ENCODE peak calls at places on chromosomes 12 and 14, in six cellular contexts. Y is Caco-2, E is upper lobe of right lung, A is neural progenitor cell, R is K562, K is mammary epithelial cell. I is an unnamed sample.
A peak's percentile ranks its signal among the peaks of the same experiment; 100 is the strongest.

GRCh38 chr12:2668816-2669215 is 126.0 kb upstream of the FKBP4 start:
- DNase-seq in Y (peak; percentile 32), E (peak; percentile 29), K (no peak), A (no peak), R (no peak), I (no peak)

GRCh38 chr14:63614964-63615363 is 26.7 kb downstream of the WDR89 start:
- DNase-seq in A (no peak), E (no peak), Y (no peak), K (no peak), R (no peak), I (peak; percentile 86)

GRCh38 chr12:106894774-106895173 is 60.9 kb upstream of the TMEM263 start:
- DNase-seq in E (no peak), Y (no peak), R (no peak), K (no peak), A (no peak), I (no peak)

GRCh38 chr12:88242161-88242925 is 100.2 kb downstream of the TMTC3 start:
- DNase-seq in A (no peak), Y (no peak), R (no peak), E (no peak), K (peak; percentile 95), I (peak; percentile 100)

GRCh38 chr14:78029471-78030372 is 140.5 kb upstream of the NRXN3 start:
- DNase-seq in Y (no peak), K (no peak), R (peak; percentile 16), A (peak; percentile 76), E (no peak), I (no peak)

GRCh38 chr12:79388006-79388405 is 302.8 kb downstream of the PAWR start:
- DNase-seq in Y (no peak), R (no peak), E (no peak), K (no peak), A (no peak), I (no peak)

GRCh38 chr14:99517046-99517642 is 35.9 kb downstream of the CCNK start:
- DNase-seq in A (no peak), Y (peak; percentile 37), E (no peak), K (no peak), R (no peak), I (no peak)

GRCh38 chr14:104138098-104138890 is at the start of gene KIF26A:
- DNase-seq in K (no peak), Y (peak; percentile 65), R (peak; percentile 32), E (peak; percentile 69), A (peak; percentile 90), I (no peak)

GRCh38 chr14:96205059-96205993 is 687 bp downstream of the BDKRB2 start:
- DNase-seq in R (no peak), Y (no peak), E (no peak), A (no peak), K (peak; percentile 81), I (no peak)

GRCh38 chr14:76576047-76576741 is 185.1 kb upstream of the VASH1 start:
- DNase-seq in A (no peak), Y (no peak), K (no peak), E (no peak), R (no peak), I (peak; percentile 7)

GRCh38 chr14:77100961-77101360 is 2.9 kb downstream of the CIPC start:
- DNase-seq in R (no peak), E (no peak), Y (no peak), K (no peak), A (no peak), I (peak; percentile 21)

GRCh38 chr14:75452900-75453816 is 25.3 kb downstream of the JDP2 start:
- DNase-seq in Y (peak; percentile 94), A (peak; percentile 90), K (peak; percentile 83), E (peak; percentile 77), R (no peak), I (peak; percentile 90)

GRCh38 chr12:6703631-6704030 is 3.0 kb upstream of the PIANP start:
- DNase-seq in R (peak; percentile 21), A (peak; percentile 66), E (no peak), Y (peak; percentile 77), K (no peak), I (no peak)

GRCh38 chr12:50309950-50310349 is 26.6 kb upstream of the LIMA1 start:
- DNase-seq in Y (no peak), K (no peak), E (no peak), R (no peak), A (no peak), I (no peak)

GRCh38 chr12:88578821-88579518 is 1.3 kb downstream of the KITLG start:
- DNase-seq in Y (peak; percentile 47), K (peak; percentile 52), E (no peak), R (no peak), A (peak; percentile 64), I (peak; percentile 41)

GRCh38 chr12:132043216-132043615 is 93.5 kb downstream of the EP400 start:
- DNase-seq in E (peak; percentile 2), A (no peak), Y (no peak), K (peak; percentile 27), R (no peak), I (no peak)

GRCh38 chr12:3251691-3252090 is 174.5 kb downstream of the TSPAN9 start:
- DNase-seq in E (no peak), K (no peak), Y (no peak), R (no peak), A (no peak), I (no peak)

GRCh38 chr12:113196582-113196981 is 11.1 kb downstream of the RITA1 start:
- DNase-seq in E (no peak), Y (no peak), R (no peak), A (no peak), K (no peak), I (no peak)

GRCh38 chr14:56189306-56189705 is 71.1 kb downstream of the PELI2 start:
- DNase-seq in R (no peak), Y (no peak), E (no peak), K (peak; percentile 81), A (no peak), I (peak; percentile 85)

GRCh38 chr14:53190938-53191337 is 37.8 kb upstream of the DDHD1 start:
- DNase-seq in E (no peak), A (no peak), R (no peak), Y (no peak), K (peak; percentile 66), I (peak; percentile 38)

GRCh38 chr14:93214598-93214997 is 7.5 kb downstream of the UBR7 start:
- DNase-seq in A (no peak), E (no peak), Y (no peak), R (no peak), K (no peak), I (no peak)

GRCh38 chr14:103313704-103314103 is 20.3 kb upstream of the EIF5 start:
- DNase-seq in Y (no peak), A (no peak), K (peak; percentile 25), E (no peak), R (no peak), I (no peak)

GRCh38 chr14:73714656-73715081 is 485 bp upstream of the PNMA1 start:
- DNase-seq in E (no peak), A (no peak), R (no peak), Y (no peak), K (no peak), I (peak; percentile 45)

DNA sequence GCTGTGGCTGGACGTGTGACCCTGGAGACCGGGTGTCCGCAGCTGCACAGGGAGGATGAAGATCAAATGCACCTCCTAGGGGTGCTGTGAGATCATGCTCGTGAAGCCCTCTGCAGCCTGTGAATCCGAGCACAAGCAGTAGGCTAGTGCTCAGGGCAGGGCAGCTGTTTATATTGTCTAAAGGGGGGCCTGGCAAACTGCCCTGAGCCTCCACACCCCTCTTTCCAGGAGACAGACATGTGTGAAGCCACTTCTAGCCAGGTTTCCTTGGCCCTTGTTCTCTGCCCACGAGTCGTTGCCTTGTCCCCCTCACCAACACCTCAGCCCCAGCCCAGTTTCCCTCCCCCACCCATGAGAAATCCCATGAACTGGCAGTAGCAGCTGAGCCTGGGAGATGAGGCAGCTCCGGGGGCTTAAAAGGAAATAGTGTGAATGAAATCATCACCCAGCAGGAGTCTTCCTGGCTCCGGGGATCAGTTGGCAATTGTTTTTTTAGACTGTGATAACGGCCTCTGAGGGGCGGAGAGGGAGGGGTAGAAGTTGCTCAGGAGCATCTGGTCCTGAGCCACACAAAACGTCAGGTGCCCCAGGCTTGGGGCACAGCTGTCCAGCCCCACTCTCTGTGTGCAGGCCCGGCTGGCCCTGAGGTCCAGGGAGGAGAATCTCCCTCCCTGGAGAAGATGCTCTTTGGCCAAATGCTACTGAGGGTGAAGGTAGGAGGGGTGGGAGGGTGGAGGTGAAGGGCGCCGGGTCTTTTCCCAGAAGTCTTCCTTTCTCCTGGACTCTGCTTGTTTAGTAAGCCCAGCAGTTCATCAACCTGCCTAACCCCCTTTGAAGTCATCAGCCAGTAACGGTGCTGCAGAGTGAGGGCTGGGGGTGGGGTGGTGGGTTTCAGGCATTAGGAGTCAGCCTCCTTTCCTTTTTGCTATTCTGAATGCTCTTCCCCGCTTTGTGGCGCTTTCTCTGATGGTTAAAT is 4.0 kb downstream of the FGF6 start:
- DNase-seq in E (no peak), R (no peak), K (no peak), A (peak; percentile 62), Y (peak; percentile 32), I (no peak)
- H3K4me3 ChIP-seq in E (no peak overlapping the region), R (no peak overlapping the region), K (no peak overlapping the region), A (no peak overlapping the region), Y (no peak overlapping the region), I (no peak overlapping the region)

GRCh38 chr12:121299662-121300061 is 3.2 kb upstream of the CAMKK2 start:
- DNase-seq in A (no peak), Y (no peak), E (no peak), R (no peak), K (no peak), I (no peak)

GRCh38 chr12:121295123-121295745 is 1.3 kb downstream of the CAMKK2 start:
- DNase-seq in R (no peak), K (no peak), Y (no peak), A (peak; percentile 59), E (no peak), I (no peak)

GRCh38 chr12:121295746-121296617 is 527 bp downstream of the CAMKK2 start:
- DNase-seq in R (peak; percentile 84), Y (peak; percentile 60), K (peak; percentile 28), A (peak; percentile 56), E (peak; percentile 78), I (no peak)

GRCh38 chr12:121294151-121294889 is 2.2 kb downstream of the CAMKK2 start:
- DNase-seq in E (peak; percentile 12), R (no peak), A (no peak), K (no peak), Y (no peak), I (no peak)

GRCh38 chr12:121296618-121297476 is at the start of gene CAMKK2:
- DNase-seq in R (peak; percentile 96), Y (peak; percentile 88), K (peak; percentile 79), A (peak; percentile 96), E (peak; percentile 94), I (peak; percentile 65)
- TF ChIP-seq CTCF in R (peak; percentile 39), Y (peak; percentile 33), K (peak; percentile 36), A (peak; percentile 35), E (peak; percentile 35), I (no peak)

GRCh38 chr12:84912191-84913142 is at the start of gene SLC6A15:
- DNase-seq in R (no peak), Y (no peak), A (peak; percentile 90), K (peak; percentile 88), E (peak; percentile 68), I (peak; percentile 85)
- H3K4me3 ChIP-seq in R (no peak within 1 kb of the TSS), Y (no peak within 1 kb of the TSS), A (peak within 1 kb of the TSS; percentile 85), K (peak within 1 kb of the TSS; percentile 88), E (peak within 1 kb of the TSS; percentile 37), I (peak within 1 kb of the TSS; percentile 86)

DNA sequence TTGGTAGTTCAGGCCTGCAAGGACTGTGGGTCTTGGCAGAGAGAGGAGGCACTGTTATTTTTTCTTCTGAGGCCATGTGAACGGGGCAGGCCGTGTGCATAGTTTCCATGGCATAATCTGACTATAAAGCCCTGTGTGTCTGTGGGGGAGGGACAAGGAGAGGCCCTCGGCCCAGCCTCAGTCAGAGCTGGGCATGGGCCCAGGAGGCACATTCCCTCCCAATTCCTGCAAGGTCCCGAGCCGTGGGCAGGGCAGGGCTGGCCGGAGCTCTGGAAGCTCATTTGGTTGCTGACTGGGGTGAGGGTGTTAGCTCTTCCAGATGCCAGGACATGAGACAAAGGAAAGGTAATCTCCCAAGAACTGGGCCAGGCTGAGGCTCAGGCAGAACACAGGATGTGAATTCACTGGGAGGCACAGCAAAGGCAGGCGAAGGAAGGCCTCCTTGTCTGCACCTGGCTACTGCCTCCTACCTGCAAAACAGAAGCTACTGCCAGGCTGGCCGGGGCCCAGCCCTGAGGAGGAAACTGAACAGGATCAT is 22.0 kb upstream of the PLEKHG3 start:
- DNase-seq in R (no peak), Y (no peak), K (peak; percentile 87), E (peak; percentile 76), A (no peak), I (peak; percentile 36)
- TF ChIP-seq CTCF in R (no peak), Y (no peak), K (peak; percentile 58), E (no peak), A (no peak), I (no peak)

I was measured in fibroblast of mammary gland.